ENCODE peak calls at places on chromosome 2, in ten cellular contexts. D is ascending aorta, G is colonic mucosa, Z is gastrocnemius medialis, B is left ventricle myocardium inferior, I is H9, X is Calu3, N is adrenal gland, P is AG04450, A is cardiac muscle cell. J is an unnamed sample.

GRCh38 chr2:10765914-10766313 is 44.5 kb downstream of the ATP6V1C2 start:
- DNase-seq in D (no peak), G (no peak), Z (no peak), B (no peak), I (no peak), X (no peak), N (no peak), P (no peak), A (no peak), J (no peak)

GRCh38 chr2:221085936-221086335 is 486.2 kb downstream of the EPHA4 start:
- DNase-seq in D (no peak), G (no peak), Z (no peak), B (no peak), I (no peak), X (no peak), N (no peak), P (no peak), A (no peak), J (no peak)

GRCh38 chr2:2646312-2647051 is 315.4 kb upstream of the MYT1L start:
- DNase-seq in D (peak; percentile 19), G (no peak), Z (no peak), B (no peak), I (no peak), X (no peak), N (peak; percentile 9), P (no peak), A (peak; percentile 79), J (no peak)

GRCh38 chr2:46849080-46849715 is 66.4 kb downstream of the MCFD2 start:
- DNase-seq in D (no peak), G (peak; percentile 82), Z (no peak), B (no peak), I (no peak), X (no peak), N (no peak), P (no peak), A (no peak), J (peak; percentile 70)

GRCh38 chr2:23556929-23557328 is 171.9 kb downstream of the KLHL29 start:
- DNase-seq in D (no peak), G (no peak), Z (no peak), B (no peak), I (no peak), X (peak; percentile 81), N (no peak), P (no peak), A (no peak), J (no peak)

GRCh38 chr2:27249891-27250651 is 12.8 kb downstream of the SLC30A3 start:
- DNase-seq in D (peak; percentile 73), G (peak; percentile 31), Z (peak; percentile 54), B (peak; percentile 48), I (peak; percentile 87), X (peak; percentile 68), N (peak; percentile 76), P (no peak), A (peak; percentile 93), J (peak; percentile 49)

GRCh38 chr2:226873051-226873620 is 37.3 kb downstream of the RHBDD1 start:
- DNase-seq in D (no peak), G (no peak), Z (no peak), B (no peak), I (no peak), X (no peak), N (no peak), P (no peak), A (no peak), J (peak; percentile 4)

GRCh38 chr2:212956665-212957064 is 194.7 kb downstream of the IKZF2 start:
- DNase-seq in D (no peak), G (no peak), Z (no peak), B (no peak), I (no peak), X (no peak), N (no peak), P (no peak), A (no peak), J (no peak)

GRCh38 chr2:211833582-211834279 is 704.9 kb downstream of the ERBB4 start:
- DNase-seq in D (no peak), G (no peak), Z (no peak), B (no peak), I (no peak), X (no peak), N (no peak), P (no peak), A (no peak), J (no peak)

GRCh38 chr2:188609321-188610049 is 317.8 kb downstream of the GULP1 start:
- DNase-seq in D (no peak), G (no peak), Z (no peak), B (no peak), I (no peak), X (no peak), N (no peak), P (no peak), A (no peak), J (peak; percentile 62)

GRCh38 chr2:174442546-174443510 is 44.0 kb downstream of the GPR155 start:
- DNase-seq in D (no peak), G (no peak), Z (no peak), B (no peak), I (no peak), X (peak; percentile 4), N (no peak), P (peak; percentile 64), A (no peak), J (peak; percentile 82)

GRCh38 chr2:98037666-98038339 is 42.1 kb upstream of the TMEM131 start:
- DNase-seq in D (no peak), G (peak; percentile 12), Z (no peak), B (no peak), I (no peak), X (no peak), N (no peak), P (no peak), A (peak; percentile 31), J (no peak)

GRCh38 chr2:170695546-170695925 is 19.6 kb upstream of the SP5 start:
- DNase-seq in D (no peak), G (no peak), Z (no peak), B (no peak), I (no peak), X (no peak), N (no peak), P (no peak), A (no peak), J (no peak)

DNA sequence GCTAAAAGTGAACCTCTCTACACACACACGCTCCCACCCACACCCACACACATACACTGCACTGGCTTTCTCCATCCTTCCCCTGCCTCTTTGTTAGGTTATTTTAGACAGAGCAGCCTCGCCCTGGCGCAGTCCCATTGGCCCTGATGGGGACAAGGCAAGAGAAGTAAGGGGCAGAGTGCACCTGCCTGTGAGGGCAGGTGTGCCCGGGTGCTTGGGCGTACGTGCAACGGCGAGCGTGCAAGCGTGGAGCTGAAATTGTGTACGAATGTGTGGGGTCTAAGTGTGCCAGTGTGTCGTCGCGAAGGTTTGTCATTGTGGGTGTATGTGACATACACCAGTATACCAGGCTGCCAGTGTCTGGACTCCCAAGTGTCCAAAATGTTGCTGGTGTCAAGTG is 514 bp downstream of the LRATD1 start:
- DNase-seq in D (no peak), G (peak; percentile 33), Z (no peak), B (no peak), I (no peak), X (peak; percentile 18), N (peak; percentile 52), P (no peak), A (no peak), J (no peak)
- TF ChIP-seq CTCF in D (no peak), G (no peak), Z (no peak), B (no peak), I (no peak), X (no peak), N (no peak), P (no peak), A (no peak), J (no peak)

GRCh38 chr2:190179754-190180312 is 117.3 kb upstream of the MSTN start:
- DNase-seq in D (no peak), G (no peak), Z (no peak), B (no peak), I (no peak), X (no peak), N (no peak), P (no peak), A (no peak), J (no peak)
- TF ChIP-seq CTCF in D (no peak), G (no peak), Z (peak; percentile 49), B (no peak), I (no peak), X (no peak), N (no peak), P (no peak), A (no peak), J (no peak)

DNA sequence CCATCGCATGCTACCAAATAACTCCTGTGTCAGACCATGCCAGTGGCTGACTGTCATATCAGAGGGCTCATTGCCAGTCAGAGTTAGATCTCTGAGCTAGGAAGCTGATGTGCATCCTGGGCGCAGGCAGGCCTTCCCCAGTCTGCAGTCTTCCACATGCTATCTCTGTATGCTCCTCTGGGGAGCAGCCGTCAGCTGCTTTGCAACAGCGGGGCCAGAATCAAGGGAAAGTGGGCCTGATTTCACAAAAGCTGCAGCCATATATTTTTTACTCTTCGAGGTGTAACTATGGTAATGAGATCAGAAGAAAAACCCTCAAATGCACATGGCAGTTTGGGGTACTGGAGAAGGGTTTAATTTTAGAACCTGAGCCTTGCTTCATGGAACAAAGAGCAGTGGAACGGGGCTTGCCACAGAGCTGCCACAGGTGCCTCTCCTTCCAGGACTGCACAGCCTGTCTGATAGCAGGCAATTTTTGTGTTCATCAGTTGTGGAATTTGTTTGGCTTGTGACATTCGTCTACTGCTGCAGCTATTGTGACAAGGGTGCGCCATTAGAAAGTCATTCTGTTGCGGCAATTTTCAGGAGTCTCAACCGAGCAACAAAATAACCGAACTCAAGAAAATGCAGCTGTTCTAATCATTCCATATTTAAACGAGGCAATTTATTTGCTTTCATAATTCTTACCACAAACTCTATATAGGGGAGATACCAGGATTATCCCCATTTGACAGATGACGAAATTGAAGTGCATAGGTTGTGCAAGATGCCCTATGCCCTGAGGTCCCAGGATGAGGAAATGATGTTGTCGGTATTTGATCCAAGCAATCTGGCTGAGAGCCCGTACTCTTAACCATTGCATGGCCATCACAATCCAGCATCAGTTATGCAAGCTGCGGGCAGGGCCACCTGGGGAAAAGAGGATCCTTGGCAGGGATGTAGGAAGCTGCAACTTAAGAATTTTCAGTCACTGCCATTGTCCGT is 109.6 kb upstream of the CYRIA start:
- DNase-seq in D (no peak), G (no peak), Z (no peak), B (no peak), I (peak; percentile 68), X (no peak), N (peak; percentile 61), P (no peak), A (peak; percentile 40), J (no peak)
- TF ChIP-seq CTCF in D (no peak), G (no peak), Z (no peak), B (no peak), I (peak; percentile 65), X (no peak), N (no peak), P (no peak), A (no peak), J (peak; percentile 26)

DNA sequence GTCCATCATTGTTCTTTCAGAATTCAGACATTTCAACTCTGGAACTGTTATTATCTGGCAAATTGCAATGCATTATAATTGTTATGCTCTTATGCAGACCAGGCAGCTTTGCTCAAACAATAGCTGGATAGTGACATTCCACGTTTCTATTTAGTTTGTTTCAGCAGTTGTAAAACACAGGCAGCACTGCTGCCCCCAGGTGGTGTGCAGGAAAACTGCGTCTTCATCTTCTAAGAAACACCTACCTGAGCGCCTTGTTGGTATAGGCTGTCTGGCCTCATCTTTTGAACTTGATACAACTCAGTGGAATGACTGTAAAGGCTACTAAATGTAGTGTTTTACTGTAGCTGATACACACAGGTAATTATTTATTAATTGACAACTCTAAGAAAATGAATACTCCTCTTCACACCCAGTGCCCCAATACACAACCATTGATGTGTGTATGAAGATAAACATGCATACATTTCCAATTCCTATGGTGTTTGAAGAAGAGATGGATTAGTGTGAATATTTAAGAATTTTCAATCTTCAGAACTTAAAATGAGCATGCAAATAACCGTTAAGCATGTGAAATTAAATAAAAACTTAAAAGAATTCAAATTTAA is 85.5 kb downstream of the CD8B2 start:
- DNase-seq in D (no peak), G (peak; percentile 34), Z (no peak), B (no peak), I (peak; percentile 49), X (peak; percentile 20), N (no peak), P (no peak), A (no peak), J (no peak)
- TF ChIP-seq CTCF in D (peak; percentile 27), G (peak; percentile 36), Z (no peak), B (peak; percentile 39), I (peak; percentile 86), X (peak; percentile 49), N (peak; percentile 41), P (peak; percentile 39), A (peak; percentile 53), J (peak; percentile 39)